ENCODE peak calls at places on chromosomes 3 and 15, in five cellular contexts. S is osteoblast, H is mesendoderm, K is fibroblast of lung, N is IMR-90. B is an unnamed sample.
A peak's percentile ranks its signal among the peaks of the same experiment; 100 is the strongest.

GRCh38 chr3:15332405-15333098 is at the start of gene SH3BP5:
- DNase-seq in S (peak; percentile 96), H (peak; percentile 89), K (peak; percentile 68), N (peak; percentile 47), B (peak; percentile 71)

GRCh38 chr3:13621381-13622221 is 72.7 kb downstream of the FBLN2 start:
- DNase-seq in S (peak; percentile 86), H (no peak), K (no peak), N (no peak), B (no peak)

GRCh38 chr3:126629999-126630398 is 24.9 kb downstream of the TXNRD3 start:
- DNase-seq in S (no peak), H (peak; percentile 27), K (no peak), N (no peak), B (no peak)

GRCh38 chr3:66962624-66963023 is 35.5 kb upstream of the KBTBD8 start:
- DNase-seq in S (no peak), H (no peak), K (no peak), N (no peak), B (no peak)

GRCh38 chr15:23035964-23036566 is 3.3 kb downstream of the TUBGCP5 start:
- DNase-seq in S (peak; percentile 83), H (peak; percentile 88), K (peak; percentile 38), N (peak; percentile 46), B (peak; percentile 71)

GRCh38 chr3:159245871-159246270 is 444.0 kb downstream of the MFSD1 start:
- DNase-seq in S (no peak), H (no peak), K (peak; percentile 64), N (no peak), B (no peak)

GRCh38 chr3:6179761-6180160 is 681.2 kb upstream of the GRM7 start:
- DNase-seq in S (no peak), H (no peak), K (peak; percentile 86), N (no peak), B (no peak)

GRCh38 chr3:9322780-9323179 is 40.1 kb upstream of the THUMPD3 start:
- DNase-seq in S (no peak), H (no peak), K (no peak), N (no peak), B (no peak)

GRCh38 chr15:58165661-58166060 is 27.5 kb downstream of the AQP9 start:
- DNase-seq in S (no peak), H (no peak), K (peak; percentile 17), N (peak; percentile 9), B (no peak)

GRCh38 chr3:111252795-111253194 is 181.2 kb downstream of the NECTIN3 start:
- DNase-seq in S (no peak), H (peak; percentile 76), K (peak; percentile 43), N (peak; percentile 51), B (peak; percentile 16)

GRCh38 chr3:139655880-139656279 is 21.9 kb downstream of the NMNAT3 start:
- DNase-seq in S (no peak), H (no peak), K (peak; percentile 5), N (no peak), B (no peak)

GRCh38 chr3:10836676-10837075 is 20.6 kb downstream of the SLC6A11 start:
- DNase-seq in S (no peak), H (no peak), K (no peak), N (no peak), B (no peak)

GRCh38 chr3:4343258-4343657 is 40.1 kb downstream of the SETMAR start:
- DNase-seq in S (peak; percentile 17), H (peak; percentile 31), K (peak; percentile 92), N (peak; percentile 67), B (no peak)

GRCh38 chr3:42213417-42213816 is 52.6 kb downstream of the CCK start:
- DNase-seq in S (no peak), H (no peak), K (no peak), N (no peak), B (peak; percentile 59)

GRCh38 chr3:127786358-127787070 is 35.8 kb downstream of the MGLL start:
- DNase-seq in S (no peak), H (no peak), K (peak; percentile 58), N (peak; percentile 62), B (peak; percentile 93)

GRCh38 chr3:125511420-125512094 is 8.4 kb downstream of the SNX4 start:
- DNase-seq in S (peak; percentile 45), H (no peak), K (no peak), N (peak; percentile 30), B (no peak)

GRCh38 chr3:111809196-111809595 is 49.9 kb upstream of the PHLDB2 start:
- DNase-seq in S (peak; percentile 72), H (no peak), K (peak; percentile 91), N (peak; percentile 65), B (no peak)

GRCh38 chr3:50581459-50581842 is 12.1 kb downstream of the HEMK1 start:
- DNase-seq in S (no peak), H (no peak), K (no peak), N (no peak), B (no peak)

GRCh38 chr3:121913305-121913704 is 19.1 kb downstream of the SLC15A2 start:
- DNase-seq in S (no peak), H (no peak), K (no peak), N (no peak), B (no peak)

GRCh38 chr3:168121175-168121853 is 25.6 kb upstream of the GOLIM4 start:
- DNase-seq in S (peak; percentile 39), H (no peak), K (peak; percentile 64), N (peak; percentile 18), B (no peak)

GRCh38 chr3:169295126-169295525 is 368.4 kb downstream of the MECOM start:
- DNase-seq in S (peak; percentile 11), H (no peak), K (peak; percentile 13), N (peak; percentile 42), B (peak; percentile 29)

DNA sequence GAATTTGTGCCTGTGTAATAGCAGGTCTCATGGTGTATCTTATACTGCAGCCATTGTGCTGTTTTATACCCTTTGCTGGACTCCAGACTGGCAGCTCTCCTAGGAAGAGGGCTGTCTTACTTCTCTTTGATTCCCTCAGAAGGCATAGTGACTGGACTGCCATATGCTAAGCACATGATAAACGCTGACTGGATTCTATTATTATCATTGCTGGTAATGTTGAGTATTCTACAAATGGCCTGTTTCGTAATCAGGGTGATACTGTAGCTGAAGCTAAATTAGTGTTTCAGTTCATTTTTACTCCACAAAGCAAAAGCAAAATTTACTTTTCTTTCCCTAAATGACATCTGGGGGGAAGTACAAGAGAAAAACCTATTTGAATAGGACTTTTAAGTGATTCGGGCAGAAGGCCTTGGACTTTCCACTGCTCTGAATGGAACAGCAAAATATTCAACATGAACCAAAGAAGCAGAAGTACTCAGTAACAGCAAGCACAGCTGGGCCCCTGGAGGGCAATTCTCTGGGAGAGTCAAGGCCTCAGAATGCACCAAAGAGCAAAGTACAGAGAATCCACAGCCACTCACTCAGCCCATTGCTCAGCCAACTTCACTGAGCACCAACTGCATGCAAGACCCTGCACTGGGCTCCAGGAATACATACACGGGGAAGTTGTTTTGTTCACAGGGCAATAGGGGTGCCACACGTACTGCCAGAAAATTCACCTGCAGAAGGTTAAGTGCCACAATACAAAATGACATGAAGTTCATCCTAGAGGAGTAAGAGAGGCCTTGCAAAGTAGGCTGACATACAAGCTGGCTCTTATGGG is 7.9 kb upstream of the BCL2A1 start:
- DNase-seq in S (peak; percentile 86), H (no peak), K (peak; percentile 60), N (peak; percentile 89), B (peak; percentile 6)
- H3K4me1 ChIP-seq in S (peaks cover 20% of the 10 kb centered on the region), H (no peaks in the 10 kb centered on the region), K (peaks cover 8% of the 10 kb centered on the region), N (peaks cover 9% of the 10 kb centered on the region), B (no peaks in the 10 kb centered on the region)

GRCh38 chr15:99202176-99202552 is 47.2 kb downstream of the TTC23 start:
- DNase-seq in S (no peak), H (no peak), K (no peak), N (no peak), B (no peak)

GRCh38 chr15:99197861-99198260 is 51.5 kb downstream of the TTC23 start:
- DNase-seq in S (no peak), H (no peak), K (peak; percentile 16), N (peak; percentile 44), B (no peak)

DNA sequence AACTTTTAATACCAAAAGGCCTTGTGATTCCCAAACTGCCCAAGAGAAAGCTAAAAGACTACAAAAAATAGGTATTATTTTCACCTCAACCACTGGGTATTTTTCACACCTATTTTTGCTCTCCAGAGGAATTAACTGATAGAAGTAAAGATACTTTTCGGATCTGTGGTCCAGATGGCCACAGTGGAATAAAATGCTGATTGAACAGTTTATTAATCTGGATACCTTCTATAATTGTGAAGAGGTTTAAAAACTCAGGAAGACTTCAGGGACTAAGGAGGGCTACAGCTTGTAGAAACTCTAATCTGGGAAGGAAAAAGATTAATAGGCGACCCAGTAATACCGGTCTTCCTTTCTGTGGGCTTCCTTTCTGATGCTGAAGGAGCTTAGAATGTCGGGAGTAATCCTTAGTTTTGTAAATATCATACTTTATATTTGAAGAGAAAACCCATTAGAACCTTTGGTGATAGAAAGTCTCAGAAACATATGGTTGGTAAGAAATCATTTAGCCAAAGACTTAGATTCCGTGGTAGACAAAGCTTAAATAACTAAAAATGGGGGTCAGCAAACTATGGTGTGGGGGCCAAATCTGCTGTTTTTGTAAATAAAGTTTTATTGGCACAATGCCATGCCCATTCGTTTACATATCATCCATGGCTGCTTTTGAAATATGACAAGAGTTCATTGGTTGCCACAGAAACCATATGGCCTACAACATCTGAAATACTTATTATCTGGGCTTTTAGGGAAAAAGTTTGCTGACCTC is 47.8 kb downstream of the TTC23 start:
- DNase-seq in S (no peak), H (no peak), K (no peak), N (no peak), B (no peak)
- H3K4me3 ChIP-seq in S (no peak overlapping the region), H (no peak overlapping the region), K (no peak overlapping the region), N (no peak overlapping the region), B (no peak overlapping the region)

GRCh38 chr15:70096975-70097336 is 761 bp downstream of the TLE3 start:
- DNase-seq in S (peak; percentile 88), H (no peak), K (peak; percentile 11), N (no peak), B (no peak)

GRCh38 chr15:70099167-70099965 is 1.6 kb upstream of the TLE3 start:
- DNase-seq in S (peak; percentile 100), H (peak; percentile 100), K (peak; percentile 97), N (peak; percentile 99), B (peak; percentile 100)

GRCh38 chr15:70097337-70098169 is at the start of gene TLE3:
- DNase-seq in S (peak; percentile 100), H (peak; percentile 99), K (peak; percentile 98), N (peak; percentile 98), B (peak; percentile 100)

GRCh38 chr15:70098461-70099166 is 897 bp upstream of the TLE3 start:
- DNase-seq in S (peak; percentile 89), H (peak; percentile 83), K (peak; percentile 36), N (no peak), B (peak; percentile 83)

DNA sequence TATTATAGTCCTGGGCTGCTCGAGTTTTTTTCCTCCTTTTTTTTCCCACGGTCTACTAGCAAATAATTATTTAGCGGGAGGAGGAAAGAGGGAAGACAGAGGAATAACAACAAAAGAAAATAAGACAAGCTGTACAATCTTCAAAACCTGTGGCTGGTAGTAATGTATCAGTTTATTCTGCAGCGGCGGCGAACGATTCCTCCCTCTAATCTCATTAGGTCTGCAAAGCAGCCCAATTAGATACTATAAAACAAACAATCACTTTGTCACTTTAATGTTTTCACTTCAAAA is 398 bp upstream of the TLE3 start:
- DNase-seq in S (no peak), H (no peak), K (no peak), N (no peak), B (no peak)
- H3K4me1 ChIP-seq in S (peaks cover 50% of the 10 kb centered on the region), H (peaks cover 10% of the 10 kb centered on the region), K (peaks cover 26% of the 10 kb centered on the region), N (peaks cover 29% of the 10 kb centered on the region), B (peaks cover 45% of the 10 kb centered on the region)

DNA sequence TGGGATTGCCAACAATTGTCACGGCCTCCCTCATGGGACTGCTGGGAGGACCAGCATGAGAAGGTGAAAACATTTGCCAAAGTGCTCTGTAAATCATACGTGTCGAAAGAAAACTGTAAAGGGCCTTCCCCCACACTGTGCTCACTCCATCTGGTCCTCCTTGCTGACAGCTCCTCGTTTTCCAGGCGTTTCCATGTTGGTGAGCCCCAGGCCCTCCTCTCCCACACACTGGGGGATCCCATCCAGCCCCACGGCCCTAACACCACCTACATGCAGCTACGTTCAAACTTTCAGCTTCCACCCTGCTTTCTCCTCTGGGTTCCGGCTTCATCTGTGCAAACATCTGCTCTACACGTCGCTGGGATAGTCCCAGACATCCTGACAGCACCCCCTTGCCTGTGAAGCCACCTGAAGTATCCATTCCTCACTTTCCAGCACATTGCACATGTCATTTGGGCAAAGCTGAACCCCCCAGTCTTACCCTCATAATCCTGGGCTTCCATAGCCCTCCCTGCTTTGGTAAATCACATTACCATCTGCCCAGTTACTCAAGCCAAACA is 42.7 kb downstream of the STARD5 start:
- DNase-seq in S (no peak), H (no peak), K (no peak), N (no peak), B (no peak)
- H3K4me3 ChIP-seq in S (no peak overlapping the region), H (no peak overlapping the region), K (no peak overlapping the region), N (no peak overlapping the region), B (no peak overlapping the region)